ENCODE peak calls at places on chromosomes 12 and 14, in eight cellular contexts. W is bronchial epithelial cell; L is stimulated activated CD4-positive, alpha-beta T cell treated with anti-CD3 and anti-CD28 coated beads, Interleukin-4, amount 100 ng/mL, for 4 hours; Y is activated T-helper 1 cell treated with anti-CD3 and anti-CD28 coated beads, Interleukin-2, amount 50 U/mL, for 16 hours; N is kidney tubule cell; X is AG20443; H is fibroblast of villous mesenchyme; O is choroid plexus epithelial cell. F is an unnamed sample.

GRCh38 chr12:18165422-18165871 is 75.5 kb upstream of the RERGL start:
- DNase-seq in W (peak), L (no peak), Y (no peak), N (peak), X (peak), H (peak), O (peak), F (peak)

GRCh38 chr14:22791302-22791701 is 23.9 kb downstream of the SLC7A7 start:
- DNase-seq in W (peak), L (no peak), Y (no peak), N (peak), X (peak), H (peak), O (peak), F (peak)

GRCh38 chr12:24045816-24046257 is 96.4 kb upstream of the SOX5 start:
- DNase-seq in W (no peak), L (no peak), Y (no peak), N (peak), X (no peak), H (peak), O (peak), F (peak)

GRCh38 chr14:105317546-105317945 is 3.0 kb downstream of the PACS2 start:
- DNase-seq in W (peak), L (no peak), Y (no peak), N (peak), X (peak), H (peak), O (no peak), F (peak)

GRCh38 chr14:72045885-72046284 is 113.7 kb downstream of the RGS6 start:
- DNase-seq in W (no peak), L (no peak), Y (no peak), N (no peak), X (no peak), H (no peak), O (no peak), F (no peak)

GRCh38 chr14:65228956-65229355 is 126.6 kb upstream of the MAX start:
- DNase-seq in W (no peak), L (no peak), Y (no peak), N (no peak), X (no peak), H (no peak), O (no peak), F (no peak)

GRCh38 chr12:48803693-48804092 is 14.6 kb upstream of the CACNB3 start:
- DNase-seq in W (no peak), L (no peak), Y (no peak), N (no peak), X (no peak), H (no peak), O (no peak), F (no peak)

GRCh38 chr14:101731187-101732080 is 30.1 kb upstream of the PPP2R5C start:
- DNase-seq in W (peak), L (peak), Y (peak), N (peak), X (peak), H (peak), O (peak), F (peak)

GRCh38 chr14:63524537-63525155 is 18.5 kb downstream of the PPP2R5E start:
- DNase-seq in W (peak), L (no peak), Y (no peak), N (peak), X (no peak), H (no peak), O (no peak), F (no peak)

GRCh38 chr12:21773263-21773741 is 1.2 kb downstream of the KCNJ8 start:
- DNase-seq in W (peak), L (no peak), Y (no peak), N (peak), X (peak), H (no peak), O (peak), F (peak)

GRCh38 chr14:104803916-104804371 is 3.0 kb downstream of the ZBTB42 start:
- DNase-seq in W (no peak), L (no peak), Y (no peak), N (peak), X (no peak), H (no peak), O (peak), F (no peak)

GRCh38 chr12:60279224-60279623 is 683.4 kb downstream of the SLC16A7 start:
- DNase-seq in W (peak), L (no peak), Y (no peak), N (no peak), X (peak), H (peak), O (peak), F (no peak)

GRCh38 chr12:6089041-6089823 is 35.2 kb downstream of the VWF start:
- DNase-seq in W (peak), L (no peak), Y (no peak), N (peak), X (no peak), H (no peak), O (peak), F (peak)

GRCh38 chr12:39227218-39227617 is 215.7 kb downstream of the KIF21A start:
- DNase-seq in W (no peak), L (no peak), Y (no peak), N (no peak), X (no peak), H (no peak), O (peak), F (peak)

GRCh38 chr12:1572731-1573130 is 21.6 kb downstream of the FBXL14 start:
- DNase-seq in W (no peak), L (no peak), Y (no peak), N (no peak), X (no peak), H (no peak), O (no peak), F (no peak)

GRCh38 chr14:73463411-73463810 is 5.1 kb upstream of the NUMB start:
- DNase-seq in W (peak), L (no peak), Y (no peak), N (peak), X (peak), H (peak), O (peak), F (no peak)

GRCh38 chr12:108561852-108562347 is 496 bp upstream of the ISCU start:
- DNase-seq in W (no peak), L (no peak), Y (no peak), N (no peak), X (no peak), H (peak), O (no peak), F (no peak)

GRCh38 chr14:24734917-24735500 is 101.0 kb upstream of the GZMB start:
- DNase-seq in W (peak), L (no peak), Y (no peak), N (peak), X (peak), H (peak), O (peak), F (peak)

GRCh38 chr12:14769462-14769836 is 33.8 kb downstream of the WBP11 start:
- DNase-seq in W (no peak), L (no peak), Y (no peak), N (no peak), X (peak), H (peak), O (peak), F (peak)

GRCh38 chr12:6471992-6472366 is 1.5 kb upstream of the VAMP1 start:
- DNase-seq in W (peak), L (no peak), Y (no peak), N (peak), X (peak), H (no peak), O (no peak), F (no peak)

GRCh38 chr14:68043752-68044151 is 224.2 kb downstream of the RAD51B start:
- DNase-seq in W (peak), L (no peak), Y (no peak), N (no peak), X (no peak), H (no peak), O (no peak), F (no peak)

GRCh38 chr14:33567003-33567735 is 383.7 kb downstream of the EGLN3 start:
- DNase-seq in W (no peak), L (no peak), Y (no peak), N (peak), X (no peak), H (peak), O (peak), F (no peak)

GRCh38 chr14:105760691-105761344 is 234.4 kb downstream of the TMEM121 start:
- DNase-seq in W (no peak), L (no peak), Y (no peak), N (no peak), X (peak), H (no peak), O (no peak), F (no peak)

GRCh38 chr12:4962539-4963486 is 53.1 kb downstream of the KCNA1 start:
- DNase-seq in W (peak), L (no peak), Y (no peak), N (no peak), X (no peak), H (no peak), O (no peak), F (peak)

GRCh38 chr14:96514694-96515093 is 12.5 kb downstream of the PAPOLA start:
- DNase-seq in W (no peak), L (no peak), Y (no peak), N (no peak), X (no peak), H (no peak), O (no peak), F (no peak)

GRCh38 chr14:88868558-88869159 is 44.2 kb downstream of the TTC8 start:
- DNase-seq in W (peak), L (no peak), Y (no peak), N (peak), X (no peak), H (no peak), O (peak), F (peak)

GRCh38 chr14:55715889-55716288 is 135.9 kb downstream of the KTN1 start:
- DNase-seq in W (no peak), L (no peak), Y (no peak), N (peak), X (peak), H (peak), O (peak), F (peak)

GRCh38 chr12:125076103-125076502 is 10.9 kb downstream of the AACS start:
- DNase-seq in W (no peak), L (no peak), Y (no peak), N (no peak), X (no peak), H (no peak), O (no peak), F (no peak)

GRCh38 chr12:21985155-21985554 is 43.9 kb upstream of the ABCC9 start:
- DNase-seq in W (peak), L (no peak), Y (no peak), N (no peak), X (no peak), H (no peak), O (no peak), F (no peak)

F was measured in astrocyte of the hippocampus.